ENCODE peak calls at places on chromosomes 5 and 9, in four cellular contexts. Y is hepatocyte; X is GM06990; Z is CD4-positive, CD25-positive, alpha-beta regulatory T cell. E is an unnamed sample. For H3K27me3 and H3K36me3, the result is how much of the 10 kb centered on the place peaks cover.

GRCh38 chr9:68631811-68632210 is 73.2 kb upstream of the PIP5K1B start:
- DNase-seq in Y (no peak), Z (no peak), X (no peak), E (no peak)

GRCh38 chr5:31651241-31651640 is 12.3 kb downstream of the PDZD2 start:
- DNase-seq in Z (no peak), Y (no peak), X (no peak), E (no peak)

GRCh38 chr9:74499770-74500583 is 2.8 kb downstream of the RORB start:
- DNase-seq in Y (peak), X (no peak), Z (no peak), E (peak)

GRCh38 chr5:132193165-132193694 is 34.4 kb downstream of the P4HA2 start:
- DNase-seq in X (no peak), Y (no peak), Z (no peak), E (no peak)

GRCh38 chr9:95109456-95109855 is 208.1 kb downstream of the FANCC start:
- DNase-seq in X (no peak), Z (no peak), Y (no peak), E (no peak)

GRCh38 chr9:109986423-109987055 is 206.5 kb downstream of the PALM2AKAP2 start:
- DNase-seq in Y (no peak), Z (peak), X (no peak), E (no peak)

GRCh38 chr5:20497356-20497755 is 509.4 kb upstream of the CDH18 start:
- DNase-seq in Z (no peak), Y (no peak), X (no peak), E (no peak)

GRCh38 chr5:109693535-109694152 is 3.9 kb downstream of the MAN2A1 start:
- DNase-seq in Z (no peak), X (no peak), Y (no peak), E (no peak)

DNA sequence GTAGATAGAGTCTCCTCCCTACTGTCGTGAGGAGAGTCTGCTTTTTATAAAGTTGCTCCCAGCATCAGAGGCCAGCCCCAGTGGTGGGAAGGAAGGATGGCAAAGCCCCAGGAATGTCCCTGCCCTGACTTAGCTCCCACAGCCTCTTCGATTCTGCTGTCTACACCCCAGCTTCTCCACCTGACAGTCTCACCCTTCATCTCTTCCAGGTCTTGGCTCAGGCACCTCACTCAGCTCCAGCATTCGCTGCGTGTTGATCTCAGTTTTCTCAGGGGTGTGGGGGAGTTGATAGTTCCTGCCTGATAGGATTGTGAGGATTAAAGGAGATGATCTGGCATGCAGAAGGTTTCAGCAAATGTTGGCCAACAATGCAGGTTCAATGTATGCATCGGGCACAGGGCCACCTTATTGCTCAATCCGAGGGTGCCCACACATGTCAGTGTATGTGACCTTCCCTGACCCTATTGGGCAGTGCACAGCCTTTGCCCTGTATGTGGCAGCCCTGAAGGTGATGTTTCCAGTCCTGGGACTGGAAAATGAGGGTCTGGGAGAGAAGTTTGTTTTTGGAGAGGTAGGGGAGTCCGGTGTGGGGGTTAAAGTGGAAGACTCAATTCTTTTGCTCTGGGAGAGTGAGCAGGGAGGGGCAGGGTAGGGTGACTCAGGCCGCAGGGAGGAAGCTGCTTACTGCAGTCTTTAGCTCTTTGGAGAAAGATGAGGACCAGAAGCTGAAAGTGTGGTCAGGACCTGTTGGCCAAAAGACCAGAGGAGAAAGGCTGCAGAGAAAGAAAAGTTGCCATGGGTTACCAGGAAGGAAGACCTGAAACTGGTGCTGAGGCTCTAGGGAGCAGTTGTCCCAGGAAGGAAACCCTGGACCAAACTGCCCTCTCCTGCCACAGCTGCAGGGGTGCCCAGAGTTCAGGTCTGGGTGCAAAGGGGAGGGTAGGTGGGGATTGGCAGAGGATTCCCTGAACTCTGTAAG is 153.2 kb downstream of the MACROH2A1 start:
- DNase-seq in Y (no peak), Z (no peak), X (no peak), E (no peak)
- H3K4me3 ChIP-seq in Y (no peak), Z (no peak), X (no peak), E (no peak)

GRCh38 chr9:40913096-40913719 is 215.3 kb downstream of the FOXD4L6 start:
- DNase-seq in Y (no peak), X (no peak), Z (no peak), E (no peak)

GRCh38 chr9:40909821-40910220 is 218.7 kb downstream of the FOXD4L6 start:
- DNase-seq in X (no peak), Y (no peak), Z (no peak), E (no peak)

GRCh38 chr9:40911647-40912046 is 216.8 kb downstream of the FOXD4L6 start:
- DNase-seq in X (no peak), Y (no peak), Z (no peak), E (no peak)

GRCh38 chr9:40907657-40908624 is 220.5 kb downstream of the FOXD4L6 start:
- DNase-seq in Y (no peak), Z (no peak), X (no peak), E (no peak)
- H3K27me3 ChIP-seq in Y (under half), Z (under half), X (under half), E (under half)

GRCh38 chr5:157550668-157551067 is 24.9 kb downstream of the ADAM19 start:
- DNase-seq in Z (no peak), X (no peak), Y (no peak), E (no peak)

GRCh38 chr5:157549954-157550549 is 25.5 kb downstream of the ADAM19 start:
- DNase-seq in Z (no peak), Y (no peak), X (no peak), E (no peak)

GRCh38 chr5:157548513-157549282 is 26.9 kb downstream of the ADAM19 start:
- DNase-seq in Y (no peak), X (no peak), Z (no peak), E (no peak)

GRCh38 chr5:157547909-157548512 is 27.6 kb downstream of the ADAM19 start:
- DNase-seq in Y (no peak), X (no peak), Z (peak), E (no peak)

DNA sequence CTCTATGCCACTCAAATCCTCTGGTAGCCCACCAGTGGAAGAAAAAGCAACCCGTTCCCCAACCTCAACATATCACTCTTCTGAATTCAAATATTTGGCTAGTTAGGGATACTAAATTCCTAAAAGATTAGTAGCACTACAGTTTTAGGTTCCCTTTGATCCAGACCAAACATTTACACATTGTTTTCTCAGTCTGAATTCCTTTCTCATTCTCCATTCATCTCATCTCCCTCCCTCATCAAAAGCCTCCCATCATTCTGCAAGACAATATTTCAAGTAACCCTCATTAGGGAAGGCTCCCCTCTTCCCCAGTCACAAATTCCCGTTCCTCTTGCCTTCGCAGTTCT is 26.3 kb downstream of the ADAM19 start:
- DNase-seq in Z (no peak), Y (no peak), X (no peak), E (no peak)
- H3K36me3 ChIP-seq in Z (under half), Y (under half), X (under half), E (under half)

GRCh38 chr9:124040186-124040920 is 28.8 kb downstream of the LHX2 start:
- DNase-seq in Z (no peak), Y (no peak), X (no peak), E (peak)
- H3K4me3 ChIP-seq in Z (no peak), Y (peak), X (peak), E (peak)

DNA sequence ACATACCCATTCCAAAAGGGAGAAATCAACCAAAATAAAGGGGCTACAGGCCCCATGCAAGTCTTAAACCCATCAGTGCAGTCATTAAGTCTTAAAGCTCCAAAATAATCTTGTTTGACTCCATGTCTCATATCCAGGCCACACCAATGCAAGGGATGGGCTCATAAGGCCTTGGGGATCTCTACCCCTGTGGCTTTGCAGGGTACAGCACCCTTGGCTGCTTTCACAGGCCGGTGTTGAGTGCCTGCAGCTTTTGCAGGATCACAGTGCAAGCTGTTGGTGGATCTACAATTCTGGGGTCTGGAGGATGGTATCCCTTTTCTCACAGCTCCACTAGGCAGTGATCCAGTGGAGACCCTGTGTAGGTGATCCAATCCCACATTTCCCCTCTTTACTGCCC is 5.0 kb upstream of the SPINK14 start:
- DNase-seq in Y (no peak), Z (no peak), X (no peak), E (no peak)
- H3K27me3 ChIP-seq in Y (under half), Z (under half), X (under half), E (under half)